ENCODE peak calls at places on chromosomes 7 and 10, in nine cellular contexts. D is activated naive CD4-positive, alpha-beta T cell treated with Interleukin-2 at 50 U/mL for 16 hours; W is EL; H is DMS153; R is mucosa of gallbladder; M is activated T-cell treated with anti-CD3 and anti-CD28 coated beads, Interleukin-2, amount 50 U/mL, for 48 hours; O is stimulated activated CD4-positive, alpha-beta T cell treated with anti-CD3 and anti-CD28 coated beads, Interleukin-1b, Interleukin-23, amount 100 ng/mL, for 1 hour; E is T-helper 1 cell; J is BJ. S is an unnamed sample.
A peak's percentile ranks its signal among the peaks of the same experiment; 100 is the strongest.

GRCh38 chr10:111076682-111077661 is at the start of gene ADRA2A:
- DNase-seq in D (peak; percentile 9), W (peak; percentile 80), H (no peak), R (peak; percentile 89), M (peak; percentile 63), O (no peak), E (no peak), J (peak; percentile 7), S (peak; percentile 20)

GRCh38 chr7:134844200-134844599 is 64.8 kb downstream of the CALD1 start:
- DNase-seq in D (no peak), W (no peak), H (no peak), R (no peak), M (no peak), O (no peak), E (no peak), J (no peak), S (no peak)

GRCh38 chr10:110992011-110992800 is 72.8 kb downstream of the SHOC2 start:
- DNase-seq in D (no peak), W (peak; percentile 28), H (no peak), R (no peak), M (no peak), O (no peak), E (no peak), J (no peak), S (no peak)

GRCh38 chr10:36629476-36629875 is 495.9 kb upstream of the ANKRD30A start:
- DNase-seq in D (no peak), W (no peak), H (no peak), R (no peak), M (no peak), O (no peak), E (no peak), J (no peak), S (no peak)

GRCh38 chr7:142323706-142324105 is 65.8 kb upstream of the PRSS58 start:
- DNase-seq in D (peak; percentile 36), W (peak; percentile 33), H (no peak), R (peak; percentile 26), M (peak; percentile 73), O (no peak), E (peak; percentile 29), J (no peak), S (peak; percentile 16)

GRCh38 chr7:25849361-25850184 is 302.4 kb upstream of the NFE2L3 start:
- DNase-seq in D (no peak), W (peak; percentile 90), H (no peak), R (peak; percentile 56), M (no peak), O (no peak), E (no peak), J (peak; percentile 68), S (peak; percentile 52)

GRCh38 chr10:21498416-21498815 is 27.1 kb downstream of the SKIDA1 start:
- DNase-seq in D (no peak), W (no peak), H (no peak), R (no peak), M (no peak), O (no peak), E (no peak), J (no peak), S (no peak)

GRCh38 chr7:70728873-70729552 is 402.9 kb upstream of the GALNT17 start:
- DNase-seq in D (no peak), W (no peak), H (peak; percentile 52), R (no peak), M (no peak), O (no peak), E (no peak), J (no peak), S (no peak)

GRCh38 chr7:30727061-30727945 is 24.6 kb upstream of the INMT start:
- DNase-seq in D (peak; percentile 31), W (no peak), H (no peak), R (no peak), M (peak; percentile 45), O (no peak), E (peak; percentile 55), J (no peak), S (peak; percentile 45)

GRCh38 chr10:70672993-70673928 is 955 bp downstream of the ADAMTS14 start:
- DNase-seq in D (no peak), W (peak; percentile 93), H (no peak), R (peak; percentile 43), M (no peak), O (no peak), E (no peak), J (peak; percentile 64), S (no peak)

GRCh38 chr10:1173091-1173490 is 116.9 kb downstream of the WDR37 start:
- DNase-seq in D (no peak), W (no peak), H (no peak), R (no peak), M (no peak), O (no peak), E (no peak), J (no peak), S (no peak)

S was measured in erythroblast.